ENCODE peak calls at places on chromosomes 2 and 18, in four cellular contexts. One of them, this sample, is unnamed.

GRCh38 chr2:43766006-43766405 is 7.8 kb upstream of the DYNC2LI1 start:
- DNase-seq in CD4-positive, alpha-beta T cell: no peak
- DNase-seq in stimulated activated CD4-positive, alpha-beta T cell treated with anti-CD3 and anti-CD28 coated beads, Interleukin-12 subunit alpha, Interleukin-12 subunit beta, amount 100 ng/mL, for 4 hours: no peak
- DNase-seq in progenitor cell of endocrine pancreas: no peak
- DNase-seq in this sample: no peak

GRCh38 chr2:179931502-179931901 is 70.1 kb upstream of the ZNF385B start:
- DNase-seq in CD4-positive, alpha-beta T cell: no peak
- DNase-seq in stimulated activated CD4-positive, alpha-beta T cell treated with anti-CD3 and anti-CD28 coated beads, Interleukin-12 subunit alpha, Interleukin-12 subunit beta, amount 100 ng/mL, for 4 hours: no peak
- DNase-seq in progenitor cell of endocrine pancreas: no peak
- DNase-seq in this sample: no peak

GRCh38 chr2:176085861-176086771 is 2.4 kb upstream of the EVX2 start:
- DNase-seq in CD4-positive, alpha-beta T cell: no peak
- DNase-seq in stimulated activated CD4-positive, alpha-beta T cell treated with anti-CD3 and anti-CD28 coated beads, Interleukin-12 subunit alpha, Interleukin-12 subunit beta, amount 100 ng/mL, for 4 hours: no peak
- DNase-seq in progenitor cell of endocrine pancreas: no peak
- DNase-seq in this sample: no peak

GRCh38 chr2:18065264-18065663 is 186.8 kb downstream of the KCNS3 start:
- DNase-seq in CD4-positive, alpha-beta T cell: no peak
- DNase-seq in stimulated activated CD4-positive, alpha-beta T cell treated with anti-CD3 and anti-CD28 coated beads, Interleukin-12 subunit alpha, Interleukin-12 subunit beta, amount 100 ng/mL, for 4 hours: no peak
- DNase-seq in progenitor cell of endocrine pancreas: no peak
- DNase-seq in this sample: no peak

GRCh38 chr18:43534511-43534910 is 257.2 kb upstream of the SYT4 start:
- DNase-seq in CD4-positive, alpha-beta T cell: no peak
- DNase-seq in stimulated activated CD4-positive, alpha-beta T cell treated with anti-CD3 and anti-CD28 coated beads, Interleukin-12 subunit alpha, Interleukin-12 subunit beta, amount 100 ng/mL, for 4 hours: no peak
- DNase-seq in progenitor cell of endocrine pancreas: no peak
- DNase-seq in this sample: no peak

GRCh38 chr2:101958071-101958470 is 33.7 kb upstream of the IL1R2 start:
- DNase-seq in CD4-positive, alpha-beta T cell: no peak
- DNase-seq in stimulated activated CD4-positive, alpha-beta T cell treated with anti-CD3 and anti-CD28 coated beads, Interleukin-12 subunit alpha, Interleukin-12 subunit beta, amount 100 ng/mL, for 4 hours: no peak
- DNase-seq in progenitor cell of endocrine pancreas: no peak
- DNase-seq in this sample: no peak

GRCh38 chr2:197915548-197916265 is 111.3 kb downstream of the PLCL1 start:
- DNase-seq in CD4-positive, alpha-beta T cell: no peak
- DNase-seq in stimulated activated CD4-positive, alpha-beta T cell treated with anti-CD3 and anti-CD28 coated beads, Interleukin-12 subunit alpha, Interleukin-12 subunit beta, amount 100 ng/mL, for 4 hours: no peak
- DNase-seq in progenitor cell of endocrine pancreas: no peak
- DNase-seq in this sample: no peak

GRCh38 chr2:30026091-30027055 is 105.0 kb upstream of the ALK start:
- DNase-seq in CD4-positive, alpha-beta T cell: no peak
- DNase-seq in stimulated activated CD4-positive, alpha-beta T cell treated with anti-CD3 and anti-CD28 coated beads, Interleukin-12 subunit alpha, Interleukin-12 subunit beta, amount 100 ng/mL, for 4 hours: no peak
- DNase-seq in progenitor cell of endocrine pancreas: peak
- DNase-seq in this sample: no peak

GRCh38 chr2:134262666-134263065 is 8.8 kb downstream of the MGAT5 start:
- DNase-seq in CD4-positive, alpha-beta T cell: no peak
- DNase-seq in stimulated activated CD4-positive, alpha-beta T cell treated with anti-CD3 and anti-CD28 coated beads, Interleukin-12 subunit alpha, Interleukin-12 subunit beta, amount 100 ng/mL, for 4 hours: no peak
- DNase-seq in progenitor cell of endocrine pancreas: no peak
- DNase-seq in this sample: no peak

GRCh38 chr2:166413255-166413654 is 37.5 kb upstream of the SCN9A start:
- DNase-seq in CD4-positive, alpha-beta T cell: no peak
- DNase-seq in stimulated activated CD4-positive, alpha-beta T cell treated with anti-CD3 and anti-CD28 coated beads, Interleukin-12 subunit alpha, Interleukin-12 subunit beta, amount 100 ng/mL, for 4 hours: no peak
- DNase-seq in progenitor cell of endocrine pancreas: no peak
- DNase-seq in this sample: no peak

GRCh38 chr2:234422242-234422641 is 74.6 kb downstream of the ARL4C start:
- DNase-seq in CD4-positive, alpha-beta T cell: no peak
- DNase-seq in stimulated activated CD4-positive, alpha-beta T cell treated with anti-CD3 and anti-CD28 coated beads, Interleukin-12 subunit alpha, Interleukin-12 subunit beta, amount 100 ng/mL, for 4 hours: no peak
- DNase-seq in progenitor cell of endocrine pancreas: no peak
- DNase-seq in this sample: no peak

GRCh38 chr2:238947920-238948710 is 100.2 kb downstream of the TWIST2 start:
- DNase-seq in CD4-positive, alpha-beta T cell: no peak
- DNase-seq in stimulated activated CD4-positive, alpha-beta T cell treated with anti-CD3 and anti-CD28 coated beads, Interleukin-12 subunit alpha, Interleukin-12 subunit beta, amount 100 ng/mL, for 4 hours: no peak
- DNase-seq in progenitor cell of endocrine pancreas: no peak
- DNase-seq in this sample: no peak

GRCh38 chr2:1715184-1716012 is 28.9 kb downstream of the PXDN start:
- DNase-seq in CD4-positive, alpha-beta T cell: no peak
- DNase-seq in stimulated activated CD4-positive, alpha-beta T cell treated with anti-CD3 and anti-CD28 coated beads, Interleukin-12 subunit alpha, Interleukin-12 subunit beta, amount 100 ng/mL, for 4 hours: no peak
- DNase-seq in progenitor cell of endocrine pancreas: no peak
- DNase-seq in this sample: no peak

GRCh38 chr2:210558708-210559107 is 2.3 kb downstream of the CPS1 start:
- DNase-seq in CD4-positive, alpha-beta T cell: no peak
- DNase-seq in stimulated activated CD4-positive, alpha-beta T cell treated with anti-CD3 and anti-CD28 coated beads, Interleukin-12 subunit alpha, Interleukin-12 subunit beta, amount 100 ng/mL, for 4 hours: no peak
- DNase-seq in progenitor cell of endocrine pancreas: no peak
- DNase-seq in this sample: no peak

GRCh38 chr2:16396171-16396570 is 269.5 kb downstream of the CYRIA start:
- DNase-seq in CD4-positive, alpha-beta T cell: no peak
- DNase-seq in stimulated activated CD4-positive, alpha-beta T cell treated with anti-CD3 and anti-CD28 coated beads, Interleukin-12 subunit alpha, Interleukin-12 subunit beta, amount 100 ng/mL, for 4 hours: no peak
- DNase-seq in progenitor cell of endocrine pancreas: no peak
- DNase-seq in this sample: no peak

GRCh38 chr18:13684546-13684945 is 41.8 kb downstream of the FAM210A start:
- DNase-seq in CD4-positive, alpha-beta T cell: no peak
- DNase-seq in stimulated activated CD4-positive, alpha-beta T cell treated with anti-CD3 and anti-CD28 coated beads, Interleukin-12 subunit alpha, Interleukin-12 subunit beta, amount 100 ng/mL, for 4 hours: no peak
- DNase-seq in progenitor cell of endocrine pancreas: no peak
- DNase-seq in this sample: no peak

GRCh38 chr2:81324046-81324445 is 1019.5 kb upstream of the LRRTM1 start:
- DNase-seq in CD4-positive, alpha-beta T cell: no peak
- DNase-seq in stimulated activated CD4-positive, alpha-beta T cell treated with anti-CD3 and anti-CD28 coated beads, Interleukin-12 subunit alpha, Interleukin-12 subunit beta, amount 100 ng/mL, for 4 hours: no peak
- DNase-seq in progenitor cell of endocrine pancreas: no peak
- DNase-seq in this sample: no peak

GRCh38 chr2:196159223-196159892 is 12.0 kb downstream of the STK17B start:
- DNase-seq in CD4-positive, alpha-beta T cell: no peak
- DNase-seq in stimulated activated CD4-positive, alpha-beta T cell treated with anti-CD3 and anti-CD28 coated beads, Interleukin-12 subunit alpha, Interleukin-12 subunit beta, amount 100 ng/mL, for 4 hours: no peak
- DNase-seq in progenitor cell of endocrine pancreas: no peak
- DNase-seq in this sample: no peak

GRCh38 chr2:219019436-219019835 is 21.9 kb downstream of the CFAP65 start:
- DNase-seq in CD4-positive, alpha-beta T cell: no peak
- DNase-seq in stimulated activated CD4-positive, alpha-beta T cell treated with anti-CD3 and anti-CD28 coated beads, Interleukin-12 subunit alpha, Interleukin-12 subunit beta, amount 100 ng/mL, for 4 hours: no peak
- DNase-seq in progenitor cell of endocrine pancreas: no peak
- DNase-seq in this sample: no peak

GRCh38 chr18:26071725-26072124 is 18.7 kb downstream of the SS18 start:
- DNase-seq in CD4-positive, alpha-beta T cell: no peak
- DNase-seq in stimulated activated CD4-positive, alpha-beta T cell treated with anti-CD3 and anti-CD28 coated beads, Interleukin-12 subunit alpha, Interleukin-12 subunit beta, amount 100 ng/mL, for 4 hours: no peak
- DNase-seq in progenitor cell of endocrine pancreas: no peak
- DNase-seq in this sample: no peak

GRCh38 chr18:37483221-37483971 is 82.2 kb downstream of the CELF4 start:
- DNase-seq in CD4-positive, alpha-beta T cell: no peak
- DNase-seq in stimulated activated CD4-positive, alpha-beta T cell treated with anti-CD3 and anti-CD28 coated beads, Interleukin-12 subunit alpha, Interleukin-12 subunit beta, amount 100 ng/mL, for 4 hours: no peak
- DNase-seq in progenitor cell of endocrine pancreas: peak
- DNase-seq in this sample: no peak

GRCh38 chr2:218311908-218312756 is 19.8 kb upstream of the TMBIM1 start:
- DNase-seq in CD4-positive, alpha-beta T cell: no peak
- DNase-seq in stimulated activated CD4-positive, alpha-beta T cell treated with anti-CD3 and anti-CD28 coated beads, Interleukin-12 subunit alpha, Interleukin-12 subunit beta, amount 100 ng/mL, for 4 hours: no peak
- DNase-seq in progenitor cell of endocrine pancreas: no peak
- DNase-seq in this sample: no peak

GRCh38 chr2:177161741-177162440 is 50.7 kb upstream of the HNRNPA3 start:
- DNase-seq in CD4-positive, alpha-beta T cell: no peak
- DNase-seq in stimulated activated CD4-positive, alpha-beta T cell treated with anti-CD3 and anti-CD28 coated beads, Interleukin-12 subunit alpha, Interleukin-12 subunit beta, amount 100 ng/mL, for 4 hours: no peak
- DNase-seq in progenitor cell of endocrine pancreas: no peak
- DNase-seq in this sample: no peak

GRCh38 chr2:105789745-105790466 is 45.2 kb downstream of the NCK2 start:
- DNase-seq in CD4-positive, alpha-beta T cell: peak
- DNase-seq in stimulated activated CD4-positive, alpha-beta T cell treated with anti-CD3 and anti-CD28 coated beads, Interleukin-12 subunit alpha, Interleukin-12 subunit beta, amount 100 ng/mL, for 4 hours: peak
- DNase-seq in progenitor cell of endocrine pancreas: no peak
- DNase-seq in this sample: peak

GRCh38 chr2:150261691-150262090 is 225.8 kb downstream of the RND3 start:
- DNase-seq in CD4-positive, alpha-beta T cell: no peak
- DNase-seq in stimulated activated CD4-positive, alpha-beta T cell treated with anti-CD3 and anti-CD28 coated beads, Interleukin-12 subunit alpha, Interleukin-12 subunit beta, amount 100 ng/mL, for 4 hours: no peak
- DNase-seq in progenitor cell of endocrine pancreas: no peak
- DNase-seq in this sample: no peak

GRCh38 chr2:119545076-119545475 is 827 bp downstream of the CFAP221 start:
- DNase-seq in CD4-positive, alpha-beta T cell: no peak
- DNase-seq in stimulated activated CD4-positive, alpha-beta T cell treated with anti-CD3 and anti-CD28 coated beads, Interleukin-12 subunit alpha, Interleukin-12 subunit beta, amount 100 ng/mL, for 4 hours: no peak
- DNase-seq in progenitor cell of endocrine pancreas: no peak
- DNase-seq in this sample: no peak

GRCh38 chr18:23716516-23716915 is 27.3 kb downstream of the LAMA3 start:
- DNase-seq in CD4-positive, alpha-beta T cell: no peak
- DNase-seq in stimulated activated CD4-positive, alpha-beta T cell treated with anti-CD3 and anti-CD28 coated beads, Interleukin-12 subunit alpha, Interleukin-12 subunit beta, amount 100 ng/mL, for 4 hours: no peak
- DNase-seq in progenitor cell of endocrine pancreas: no peak
- DNase-seq in this sample: no peak

GRCh38 chr2:64797881-64798590 is 144.3 kb upstream of the SERTAD2 start:
- DNase-seq in CD4-positive, alpha-beta T cell: no peak
- DNase-seq in stimulated activated CD4-positive, alpha-beta T cell treated with anti-CD3 and anti-CD28 coated beads, Interleukin-12 subunit alpha, Interleukin-12 subunit beta, amount 100 ng/mL, for 4 hours: no peak
- DNase-seq in progenitor cell of endocrine pancreas: no peak
- DNase-seq in this sample: no peak

GRCh38 chr18:32244863-32245262 is 55.0 kb downstream of the MEP1B start:
- DNase-seq in CD4-positive, alpha-beta T cell: no peak
- DNase-seq in stimulated activated CD4-positive, alpha-beta T cell treated with anti-CD3 and anti-CD28 coated beads, Interleukin-12 subunit alpha, Interleukin-12 subunit beta, amount 100 ng/mL, for 4 hours: no peak
- DNase-seq in progenitor cell of endocrine pancreas: no peak
- DNase-seq in this sample: no peak

GRCh38 chr2:73253901-73254300 is 19.8 kb downstream of the CCT7 start:
- DNase-seq in CD4-positive, alpha-beta T cell: no peak
- DNase-seq in stimulated activated CD4-positive, alpha-beta T cell treated with anti-CD3 and anti-CD28 coated beads, Interleukin-12 subunit alpha, Interleukin-12 subunit beta, amount 100 ng/mL, for 4 hours: no peak
- DNase-seq in progenitor cell of endocrine pancreas: no peak
- DNase-seq in this sample: no peak

GRCh38 chr2:24253303-24253919 is 78.6 kb downstream of the FAM228A start:
- DNase-seq in CD4-positive, alpha-beta T cell: no peak
- DNase-seq in stimulated activated CD4-positive, alpha-beta T cell treated with anti-CD3 and anti-CD28 coated beads, Interleukin-12 subunit alpha, Interleukin-12 subunit beta, amount 100 ng/mL, for 4 hours: no peak
- DNase-seq in progenitor cell of endocrine pancreas: no peak
- DNase-seq in this sample: no peak

GRCh38 chr2:204363513-204363912 is 181.8 kb upstream of the PARD3B start:
- DNase-seq in CD4-positive, alpha-beta T cell: no peak
- DNase-seq in stimulated activated CD4-positive, alpha-beta T cell treated with anti-CD3 and anti-CD28 coated beads, Interleukin-12 subunit alpha, Interleukin-12 subunit beta, amount 100 ng/mL, for 4 hours: no peak
- DNase-seq in progenitor cell of endocrine pancreas: no peak
- DNase-seq in this sample: no peak

GRCh38 chr2:170369894-170370293 is 191.9 kb downstream of the MYO3B start:
- DNase-seq in CD4-positive, alpha-beta T cell: no peak
- DNase-seq in stimulated activated CD4-positive, alpha-beta T cell treated with anti-CD3 and anti-CD28 coated beads, Interleukin-12 subunit alpha, Interleukin-12 subunit beta, amount 100 ng/mL, for 4 hours: no peak
- DNase-seq in progenitor cell of endocrine pancreas: no peak
- DNase-seq in this sample: no peak

GRCh38 chr2:69154031-69154430 is 141.1 kb downstream of the ANTXR1 start:
- DNase-seq in CD4-positive, alpha-beta T cell: no peak
- DNase-seq in stimulated activated CD4-positive, alpha-beta T cell treated with anti-CD3 and anti-CD28 coated beads, Interleukin-12 subunit alpha, Interleukin-12 subunit beta, amount 100 ng/mL, for 4 hours: no peak
- DNase-seq in progenitor cell of endocrine pancreas: no peak
- DNase-seq in this sample: no peak

GRCh38 chr18:46332286-46332801 is 228.2 kb downstream of the HAUS1 start:
- DNase-seq in CD4-positive, alpha-beta T cell: no peak
- DNase-seq in stimulated activated CD4-positive, alpha-beta T cell treated with anti-CD3 and anti-CD28 coated beads, Interleukin-12 subunit alpha, Interleukin-12 subunit beta, amount 100 ng/mL, for 4 hours: no peak
- DNase-seq in progenitor cell of endocrine pancreas: no peak
- DNase-seq in this sample: no peak

GRCh38 chr18:76528477-76529432 is 33.7 kb upstream of the ZNF516 start:
- DNase-seq in CD4-positive, alpha-beta T cell: no peak
- DNase-seq in stimulated activated CD4-positive, alpha-beta T cell treated with anti-CD3 and anti-CD28 coated beads, Interleukin-12 subunit alpha, Interleukin-12 subunit beta, amount 100 ng/mL, for 4 hours: no peak
- DNase-seq in progenitor cell of endocrine pancreas: no peak
- DNase-seq in this sample: no peak

GRCh38 chr2:233331536-233331935 is 22.8 kb upstream of the DGKD start:
- DNase-seq in CD4-positive, alpha-beta T cell: peak
- DNase-seq in stimulated activated CD4-positive, alpha-beta T cell treated with anti-CD3 and anti-CD28 coated beads, Interleukin-12 subunit alpha, Interleukin-12 subunit beta, amount 100 ng/mL, for 4 hours: peak
- DNase-seq in progenitor cell of endocrine pancreas: no peak
- DNase-seq in this sample: peak

GRCh38 chr18:3297025-3297984 is 35.4 kb downstream of the MYL12B start:
- DNase-seq in CD4-positive, alpha-beta T cell: peak
- DNase-seq in stimulated activated CD4-positive, alpha-beta T cell treated with anti-CD3 and anti-CD28 coated beads, Interleukin-12 subunit alpha, Interleukin-12 subunit beta, amount 100 ng/mL, for 4 hours: peak
- DNase-seq in progenitor cell of endocrine pancreas: peak
- DNase-seq in this sample: peak